ENCODE peak calls at places on chromosomes 7 and 10, in seven cellular contexts. G, X, B, V, A, L and Y are unnamed samples.

GRCh38 chr10:46077616-46078268 is 31.7 kb upstream of the MSMB start:
- ATAC-seq in B (peak), G (peak), V (no peak), X (no peak), A (no peak), L (peak), Y (no peak)

GRCh38 chr10:122140941-122141623 is 130.0 kb upstream of the BTBD16 start:
- ATAC-seq in G (peak), X (no peak), B (no peak), L (no peak), A (no peak), V (no peak), Y (peak)

GRCh38 chr10:1737222-1738061 is at the start of gene ADARB2:
- ATAC-seq in B (peak), X (peak), G (no peak), V (no peak), L (peak), A (peak), Y (no peak)

GRCh38 chr10:81704596-81704995 is 170.4 kb upstream of the NRG3 start:
- ATAC-seq in V (no peak), A (no peak), X (no peak), G (no peak), L (no peak), B (no peak), Y (no peak)

GRCh38 chr10:46526682-46527038 is 29.8 kb downstream of the GPRIN2 start:
- ATAC-seq in X (no peak), L (no peak), V (no peak), B (no peak), G (no peak), A (no peak), Y (no peak)

GRCh38 chr7:142603870-142604448 is 145.3 kb upstream of the PRSS1 start:
- ATAC-seq in L (peak), V (peak), A (peak), B (no peak), X (peak), G (peak), Y (no peak)

GRCh38 chr10:132510174-132510611 is 27.4 kb upstream of the INPP5A start:
- ATAC-seq in V (no peak), X (no peak), A (no peak), B (peak), L (no peak), G (no peak), Y (no peak)

GRCh38 chr7:29480456-29480855 is 83.2 kb upstream of the PRR15 start:
- ATAC-seq in G (no peak), X (no peak), A (no peak), V (no peak), L (no peak), B (no peak), Y (peak)

GRCh38 chr7:27873981-27874957 is 134.3 kb downstream of the TAX1BP1 start:
- ATAC-seq in A (no peak), V (no peak), X (no peak), L (no peak), G (no peak), B (no peak), Y (peak)

GRCh38 chr10:117226813-117227451 is 14.0 kb upstream of the SLC18A2 start:
- ATAC-seq in V (no peak), X (no peak), G (peak), B (no peak), A (no peak), L (peak), Y (no peak)

GRCh38 chr7:142720981-142721380 is 28.3 kb upstream of the PRSS1 start:
- ATAC-seq in L (no peak), A (no peak), V (peak), G (no peak), X (no peak), B (no peak), Y (no peak)

GRCh38 chr7:40673285-40673684 is 538.5 kb downstream of the SUGCT start:
- ATAC-seq in B (no peak), L (peak), V (no peak), A (no peak), G (no peak), X (no peak), Y (no peak)

GRCh38 chr10:132580617-132581016 is 43.0 kb downstream of the INPP5A start:
- ATAC-seq in X (no peak), L (no peak), B (no peak), V (no peak), G (no peak), A (no peak), Y (no peak)

GRCh38 chr7:7323352-7323751 is 141.0 kb downstream of the C1GALT1 start:
- ATAC-seq in G (no peak), A (no peak), V (no peak), L (no peak), B (no peak), X (no peak), Y (no peak)

GRCh38 chr7:132516042-132516840 is 60.0 kb downstream of the PLXNA4 start:
- ATAC-seq in L (no peak), V (no peak), A (no peak), X (no peak), B (no peak), G (no peak), Y (peak)

GRCh38 chr10:72176701-72177100 is 39.1 kb upstream of the ANAPC16 start:
- ATAC-seq in B (no peak), A (no peak), X (no peak), L (no peak), V (no peak), G (no peak), Y (no peak)